ENCODE peak calls at places on chromosomes 13 and 19, in seven cellular contexts. W, K, A, J, U, L and R are unnamed samples.

GRCh38 chr19:17848598-17849292 is 963 bp upstream of the JAK3 start:
- DNase-seq in W (no peak), K (no peak), A (no peak), J (no peak), U (no peak), L (no peak), R (no peak)

GRCh38 chr13:40613192-40613818 is 53.1 kb downstream of the FOXO1 start:
- DNase-seq in W (peak; percentile 67), K (peak; percentile 60), A (peak; percentile 56), J (no peak), U (no peak), L (no peak), R (no peak)

GRCh38 chr13:73551736-73552135 is 492.9 kb downstream of the KLF5 start:
- DNase-seq in W (no peak), K (no peak), A (no peak), J (no peak), U (no peak), L (no peak), R (no peak)

GRCh38 chr19:46288896-46289588 is 7.8 kb upstream of the HIF3A start:
- DNase-seq in W (no peak), K (no peak), A (no peak), J (peak; percentile 32), U (peak; percentile 93), L (no peak), R (no peak)

GRCh38 chr13:98972627-98973026 is 5.2 kb downstream of the DOCK9 start:
- DNase-seq in W (no peak), K (no peak), A (no peak), J (no peak), U (peak; percentile 57), L (no peak), R (no peak)

GRCh38 chr19:39870171-39870971 is 24.2 kb upstream of the FBL start:
- DNase-seq in W (no peak), K (no peak), A (no peak), J (no peak), U (no peak), L (no peak), R (no peak)

GRCh38 chr13:23268441-23268840 is 87.7 kb downstream of the SGCG start:
- DNase-seq in W (no peak), K (no peak), A (no peak), J (no peak), U (no peak), L (no peak), R (no peak)

GRCh38 chr19:3617463-3617862 is 9.1 kb downstream of the CACTIN start:
- DNase-seq in W (no peak), K (peak; percentile 46), A (peak; percentile 75), J (no peak), U (no peak), L (no peak), R (no peak)

GRCh38 chr13:30639671-30640070 is 22.0 kb downstream of the USPL1 start:
- DNase-seq in W (no peak), K (no peak), A (no peak), J (no peak), U (peak; percentile 23), L (no peak), R (no peak)

GRCh38 chr19:31693131-31693700 is 344.0 kb upstream of the TSHZ3 start:
- DNase-seq in W (no peak), K (no peak), A (no peak), J (peak; percentile 17), U (no peak), L (no peak), R (peak; percentile 13)

GRCh38 chr19:33257828-33258227 is 32.2 kb upstream of the SLC7A10 start:
- DNase-seq in W (no peak), K (no peak), A (no peak), J (no peak), U (no peak), L (no peak), R (no peak)
- H3K27ac ChIP-seq in W (no peak overlapping the region), K (no peak overlapping the region), A (no peak overlapping the region), J (no peak overlapping the region), U (no peak overlapping the region), L (no peak overlapping the region), R (no peak overlapping the region)

GRCh38 chr19:45119582-45119981 is 26.6 kb downstream of the PPP1R37 start:
- DNase-seq in W (no peak), K (no peak), A (no peak), J (no peak), U (no peak), L (no peak), R (no peak)
- H3K27ac ChIP-seq in W (no peak overlapping the region), K (no peak overlapping the region), A (no peak overlapping the region), J (no peak overlapping the region), U (no peak overlapping the region), L (no peak overlapping the region), R (no peak overlapping the region)

DNA sequence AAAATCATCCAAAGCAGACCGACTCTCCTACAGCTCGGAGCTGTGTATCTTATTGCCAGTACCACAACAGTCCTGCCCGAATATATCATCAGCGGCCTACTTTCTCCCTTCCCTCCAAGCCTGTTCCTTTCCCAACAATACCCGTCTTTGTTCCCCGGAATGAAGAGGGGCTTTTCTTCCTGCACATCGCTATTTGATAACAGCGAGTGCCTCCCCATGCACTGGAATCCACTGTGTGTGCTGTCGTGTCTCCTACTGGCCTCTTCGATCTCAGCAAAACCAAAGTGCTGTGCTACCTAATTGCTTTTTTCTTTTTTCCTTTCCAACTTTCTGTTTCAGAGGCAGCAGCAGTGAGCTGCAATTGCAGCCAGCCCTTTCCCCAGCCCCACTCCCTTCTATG is 43.5 kb downstream of the EFNB2 start:
- DNase-seq in W (no peak), K (no peak), A (no peak), J (no peak), U (no peak), L (no peak), R (no peak)
- H3K27ac ChIP-seq in W (no peak overlapping the region), K (peak overlapping the region; percentile 9), A (peak overlapping the region; percentile 14), J (no peak overlapping the region), U (no peak overlapping the region), L (peak overlapping the region; percentile 15), R (peak overlapping the region; percentile 34)

GRCh38 chr13:83219832-83220231 is 662.4 kb downstream of the SLITRK1 start:
- DNase-seq in W (no peak), K (no peak), A (no peak), J (no peak), U (no peak), L (no peak), R (no peak)

GRCh38 chr13:83221256-83221655 is 661.0 kb downstream of the SLITRK1 start:
- DNase-seq in W (no peak), K (no peak), A (no peak), J (no peak), U (peak; percentile 5), L (no peak), R (no peak)

GRCh38 chr13:83220241-83220640 is 662.0 kb downstream of the SLITRK1 start:
- DNase-seq in W (no peak), K (no peak), A (no peak), J (no peak), U (peak; percentile 36), L (no peak), R (no peak)

GRCh38 chr13:83223546-83223945 is 658.7 kb downstream of the SLITRK1 start:
- DNase-seq in W (no peak), K (no peak), A (no peak), J (no peak), U (no peak), L (no peak), R (no peak)

GRCh38 chr13:83221813-83222241 is 660.4 kb downstream of the SLITRK1 start:
- DNase-seq in W (no peak), K (no peak), A (no peak), J (no peak), U (peak; percentile 88), L (no peak), R (no peak)
- H3K27ac ChIP-seq in W (no peak overlapping the region), K (no peak overlapping the region), A (no peak overlapping the region), J (no peak overlapping the region), U (peak overlapping the region; percentile 46), L (no peak overlapping the region), R (no peak overlapping the region)

DNA sequence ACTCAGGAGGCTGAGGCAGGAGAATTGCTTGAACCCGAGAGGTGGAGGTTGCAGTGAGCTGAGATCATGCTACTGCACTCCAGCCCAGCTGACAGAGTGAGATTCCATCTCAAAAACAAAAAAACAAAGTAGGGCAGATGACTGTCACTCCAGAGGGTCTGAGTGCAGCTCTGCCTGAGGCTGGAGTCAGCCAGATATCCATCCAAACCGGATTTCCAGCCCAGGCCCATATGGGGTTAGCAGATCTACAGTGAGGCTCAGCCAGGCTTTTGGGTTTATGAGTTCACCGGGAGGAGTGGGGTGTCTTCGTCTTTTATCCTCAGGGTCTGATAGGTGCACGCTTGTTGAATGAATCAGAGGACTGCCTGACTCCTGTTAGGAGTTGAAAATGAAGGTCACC is 19.0 kb downstream of the LAMP1 start:
- DNase-seq in W (no peak), K (no peak), A (no peak), J (no peak), U (no peak), L (no peak), R (no peak)
- H3K27ac ChIP-seq in W (no peak overlapping the region), K (no peak overlapping the region), A (no peak overlapping the region), J (no peak overlapping the region), U (no peak overlapping the region), L (no peak overlapping the region), R (no peak overlapping the region)

GRCh38 chr13:33284916-33285315 is 639 bp downstream of the STARD13 start:
- DNase-seq in W (no peak), K (no peak), A (no peak), J (no peak), U (peak; percentile 69), L (no peak), R (no peak)
- H3K27ac ChIP-seq in W (peak overlapping the region; percentile 74), K (peak overlapping the region; percentile 100), A (peak overlapping the region; percentile 88), J (peak overlapping the region; percentile 99), U (peak overlapping the region; percentile 95), L (peak overlapping the region; percentile 92), R (peak overlapping the region; percentile 92)